ENCODE peak calls at places on chromosomes 12 and 14, in ten cellular contexts. X, S, V, T, C, D, O, Y, H and J are unnamed samples.

GRCh38 chr12:90868626-90869025 is 86.3 kb downstream of the CCER1 start:
- ATAC-seq in X (no peak), S (no peak), V (no peak), T (no peak), C (no peak), D (no peak), O (no peak), Y (no peak), H (no peak), J (no peak)

GRCh38 chr14:69183735-69184134 is 7.6 kb upstream of the EXD2 start:
- ATAC-seq in X (no peak), S (no peak), V (no peak), T (no peak), C (no peak), D (no peak), O (no peak), Y (no peak), H (no peak), J (no peak)

GRCh38 chr12:130715150-130715995 is 726 bp downstream of the RIMBP2 start:
- ATAC-seq in X (no peak), S (no peak), V (peak), T (no peak), C (no peak), D (no peak), O (no peak), Y (peak), H (no peak), J (peak)

GRCh38 chr12:130529781-130530180 is 186.3 kb downstream of the RIMBP2 start:
- ATAC-seq in X (no peak), S (no peak), V (no peak), T (no peak), C (no peak), D (no peak), O (no peak), Y (no peak), H (no peak), J (no peak)

GRCh38 chr14:73241481-73242165 is 4.3 kb downstream of the PAPLN start:
- ATAC-seq in X (no peak), S (no peak), V (peak), T (no peak), C (no peak), D (no peak), O (no peak), Y (peak), H (no peak), J (no peak)

GRCh38 chr12:45324391-45324790 is 108.5 kb downstream of the ANO6 start:
- ATAC-seq in X (no peak), S (no peak), V (peak), T (no peak), C (no peak), D (no peak), O (no peak), Y (peak), H (peak), J (no peak)

GRCh38 chr14:65160091-65160490 is 57.8 kb upstream of the MAX start:
- ATAC-seq in X (no peak), S (no peak), V (no peak), T (no peak), C (no peak), D (no peak), O (no peak), Y (no peak), H (no peak), J (no peak)

GRCh38 chr12:20931894-20932293 is 121.4 kb downstream of the SLCO1B3 start:
- ATAC-seq in X (no peak), S (no peak), V (no peak), T (no peak), C (no peak), D (no peak), O (no peak), Y (no peak), H (no peak), J (no peak)

GRCh38 chr12:93536766-93537515 is 35.5 kb upstream of the SOCS2 start:
- ATAC-seq in X (peak), S (peak), V (no peak), T (peak), C (peak), D (no peak), O (no peak), Y (no peak), H (peak), J (peak)

GRCh38 chr14:104096751-104097700 is 11.5 kb downstream of the ASPG start:
- ATAC-seq in X (no peak), S (no peak), V (no peak), T (no peak), C (no peak), D (no peak), O (no peak), Y (no peak), H (no peak), J (peak)

GRCh38 chr12:13864081-13864673 is 117.2 kb downstream of the GRIN2B start:
- ATAC-seq in X (no peak), S (peak), V (peak), T (peak), C (no peak), D (peak), O (no peak), Y (peak), H (peak), J (peak)

GRCh38 chr14:100132161-100132902 is 27.1 kb downstream of the DEGS2 start:
- ATAC-seq in X (no peak), S (no peak), V (no peak), T (no peak), C (no peak), D (no peak), O (no peak), Y (peak), H (peak), J (peak)

GRCh38 chr12:32264995-32265394 is 134.4 kb upstream of the FGD4 start:
- ATAC-seq in X (peak), S (no peak), V (peak), T (no peak), C (no peak), D (no peak), O (no peak), Y (no peak), H (no peak), J (no peak)

GRCh38 chr12:13085968-13086686 is 17.3 kb downstream of the GSG1 start:
- ATAC-seq in X (no peak), S (no peak), V (no peak), T (no peak), C (no peak), D (no peak), O (no peak), Y (peak), H (no peak), J (no peak)

GRCh38 chr14:59333235-59333634 is 131.9 kb downstream of the GPR135 start:
- ATAC-seq in X (no peak), S (no peak), V (no peak), T (no peak), C (no peak), D (no peak), O (no peak), Y (no peak), H (peak), J (no peak)

GRCh38 chr14:99435327-99435726 is 45.3 kb downstream of the SETD3 start:
- ATAC-seq in X (no peak), S (no peak), V (no peak), T (no peak), C (no peak), D (no peak), O (no peak), Y (no peak), H (no peak), J (no peak)

GRCh38 chr14:45434221-45434620 is 181.2 kb upstream of the MIS18BP1 start:
- ATAC-seq in X (no peak), S (no peak), V (no peak), T (no peak), C (no peak), D (no peak), O (no peak), Y (no peak), H (no peak), J (no peak)

GRCh38 chr12:23028158-23028802 is 403.3 kb downstream of the ETNK1 start:
- ATAC-seq in X (no peak), S (no peak), V (no peak), T (no peak), C (no peak), D (no peak), O (no peak), Y (peak), H (no peak), J (no peak)

GRCh38 chr12:103657331-103657730 is 70.3 kb downstream of the STAB2 start:
- ATAC-seq in X (no peak), S (no peak), V (no peak), T (no peak), C (no peak), D (no peak), O (no peak), Y (peak), H (no peak), J (no peak)

GRCh38 chr12:110234197-110235154 is 46.6 kb upstream of the ATP2A2 start:
- ATAC-seq in X (no peak), S (no peak), V (peak), T (no peak), C (no peak), D (no peak), O (no peak), Y (no peak), H (peak), J (no peak)

GRCh38 chr14:32627545-32628298 is 298.6 kb downstream of the AKAP6 start:
- ATAC-seq in X (no peak), S (no peak), V (no peak), T (no peak), C (no peak), D (no peak), O (no peak), Y (no peak), H (no peak), J (no peak)

GRCh38 chr12:121278450-121279375 is 17.8 kb downstream of the CAMKK2 start:
- ATAC-seq in X (no peak), S (no peak), V (peak), T (no peak), C (no peak), D (no peak), O (no peak), Y (no peak), H (no peak), J (peak)

GRCh38 chr12:2161478-2161877 is 108.7 kb downstream of the CACNA1C start:
- ATAC-seq in X (no peak), S (no peak), V (peak), T (no peak), C (no peak), D (no peak), O (no peak), Y (no peak), H (peak), J (no peak)

GRCh38 chr14:103058209-103059055 is 1.1 kb upstream of the CDC42BPB start:
- ATAC-seq in X (no peak), S (no peak), V (peak), T (no peak), C (no peak), D (no peak), O (no peak), Y (no peak), H (peak), J (peak)

GRCh38 chr12:91383106-91383505 is 200.5 kb upstream of the DCN start:
- ATAC-seq in X (no peak), S (no peak), V (peak), T (no peak), C (no peak), D (no peak), O (no peak), Y (no peak), H (no peak), J (no peak)

GRCh38 chr14:92340938-92341337 is 18.0 kb downstream of the SLC24A4 start:
- ATAC-seq in X (no peak), S (no peak), V (no peak), T (no peak), C (no peak), D (no peak), O (no peak), Y (no peak), H (no peak), J (no peak)

GRCh38 chr14:64844272-64844671 is 35.4 kb downstream of the SPTB start:
- ATAC-seq in X (no peak), S (no peak), V (no peak), T (no peak), C (no peak), D (no peak), O (no peak), Y (no peak), H (no peak), J (no peak)

GRCh38 chr14:69154779-69155178 is 1.9 kb upstream of the DCAF5 start:
- ATAC-seq in X (no peak), S (no peak), V (no peak), T (no peak), C (no peak), D (no peak), O (no peak), Y (no peak), H (no peak), J (no peak)

GRCh38 chr12:56723889-56724659 is 1.0 kb downstream of the NACA start:
- ATAC-seq in X (no peak), S (no peak), V (no peak), T (no peak), C (no peak), D (no peak), O (no peak), Y (no peak), H (peak), J (peak)

GRCh38 chr14:42149609-42150261 is 543.1 kb downstream of the LRFN5 start:
- ATAC-seq in X (no peak), S (no peak), V (no peak), T (no peak), C (no peak), D (no peak), O (no peak), Y (no peak), H (no peak), J (no peak)

GRCh38 chr12:52217223-52217622 is 15.8 kb upstream of the KRT7 start:
- ATAC-seq in X (no peak), S (no peak), V (peak), T (no peak), C (no peak), D (no peak), O (no peak), Y (peak), H (peak), J (no peak)